ENCODE peak calls at places on chromosome 21, in nine cellular contexts. One of them, this sample, is unnamed.

GRCh38 chr21:44840771-44841170 is 22.9 kb upstream of the SUMO3 start:
- DNase-seq in uterus: no peak
- DNase-seq in Calu3: no peak
- DNase-seq in vagina: no peak
- DNase-seq in CD8-positive, alpha-beta T cell: no peak
- DNase-seq in sigmoid colon: no peak
- DNase-seq in WTC11: no peak
- DNase-seq in NB4: no peak
- DNase-seq in heart right ventricle: no peak
- DNase-seq in this sample: no peak

GRCh38 chr21:26001356-26001755 is 169.2 kb downstream of the APP start:
- DNase-seq in Calu3: no peak
- DNase-seq in sigmoid colon: no peak
- DNase-seq in CD8-positive, alpha-beta T cell: no peak
- DNase-seq in vagina: no peak
- DNase-seq in WTC11: no peak
- DNase-seq in heart right ventricle: no peak
- DNase-seq in NB4: no peak
- DNase-seq in uterus: no peak
- DNase-seq in this sample: no peak

GRCh38 chr21:35428489-35428888 is 379.4 kb upstream of the RUNX1 start:
- DNase-seq in CD8-positive, alpha-beta T cell: peak
- DNase-seq in uterus: no peak
- DNase-seq in Calu3: no peak
- DNase-seq in vagina: no peak
- DNase-seq in sigmoid colon: peak
- DNase-seq in NB4: no peak
- DNase-seq in WTC11: peak
- DNase-seq in heart right ventricle: peak
- DNase-seq in this sample: no peak

GRCh38 chr21:42002421-42002958 is 7.7 kb downstream of the ZBTB21 start:
- DNase-seq in Calu3: no peak
- DNase-seq in CD8-positive, alpha-beta T cell: peak
- DNase-seq in vagina: no peak
- DNase-seq in WTC11: no peak
- DNase-seq in heart right ventricle: no peak
- DNase-seq in uterus: no peak
- DNase-seq in NB4: no peak
- DNase-seq in sigmoid colon: no peak
- DNase-seq in this sample: no peak

GRCh38 chr21:36092676-36093075 is 22.9 kb downstream of the CBR1 start:
- DNase-seq in uterus: no peak
- DNase-seq in WTC11: no peak
- DNase-seq in vagina: no peak
- DNase-seq in Calu3: no peak
- DNase-seq in NB4: no peak
- DNase-seq in CD8-positive, alpha-beta T cell: no peak
- DNase-seq in sigmoid colon: no peak
- DNase-seq in heart right ventricle: no peak
- DNase-seq in this sample: no peak

GRCh38 chr21:15219866-15220265 is 155.1 kb upstream of the NRIP1 start:
- DNase-seq in vagina: no peak
- DNase-seq in NB4: no peak
- DNase-seq in sigmoid colon: no peak
- DNase-seq in Calu3: peak
- DNase-seq in CD8-positive, alpha-beta T cell: no peak
- DNase-seq in uterus: no peak
- DNase-seq in heart right ventricle: no peak
- DNase-seq in WTC11: no peak
- DNase-seq in this sample: no peak

GRCh38 chr21:46056450-46056903 is 41.4 kb upstream of the COL6A2 start:
- DNase-seq in sigmoid colon: peak
- DNase-seq in uterus: peak
- DNase-seq in Calu3: no peak
- DNase-seq in WTC11: no peak
- DNase-seq in vagina: peak
- DNase-seq in heart right ventricle: peak
- DNase-seq in CD8-positive, alpha-beta T cell: no peak
- DNase-seq in NB4: peak
- DNase-seq in this sample: no peak

GRCh38 chr21:42463861-42464515 is 32.0 kb downstream of the RSPH1 start:
- DNase-seq in CD8-positive, alpha-beta T cell: peak
- DNase-seq in heart right ventricle: no peak
- DNase-seq in uterus: no peak
- DNase-seq in NB4: peak
- DNase-seq in vagina: no peak
- DNase-seq in Calu3: peak
- DNase-seq in WTC11: peak
- DNase-seq in sigmoid colon: no peak
- DNase-seq in this sample: no peak

GRCh38 chr21:31218830-31219608 is 125.0 kb downstream of the TIAM1 start:
- DNase-seq in WTC11: no peak
- DNase-seq in heart right ventricle: peak
- DNase-seq in NB4: no peak
- DNase-seq in CD8-positive, alpha-beta T cell: no peak
- DNase-seq in Calu3: no peak
- DNase-seq in vagina: peak
- DNase-seq in sigmoid colon: no peak
- DNase-seq in uterus: peak
- DNase-seq in this sample: no peak

GRCh38 chr21:33428669-33429068 is 25.5 kb downstream of the IFNGR2 start:
- DNase-seq in vagina: no peak
- DNase-seq in sigmoid colon: no peak
- DNase-seq in NB4: no peak
- DNase-seq in uterus: no peak
- DNase-seq in CD8-positive, alpha-beta T cell: no peak
- DNase-seq in heart right ventricle: no peak
- DNase-seq in WTC11: no peak
- DNase-seq in Calu3: no peak
- DNase-seq in this sample: no peak

GRCh38 chr21:46137908-46138307 is 17.5 kb downstream of the FTCD start:
- DNase-seq in WTC11: no peak
- DNase-seq in sigmoid colon: no peak
- DNase-seq in vagina: no peak
- DNase-seq in NB4: no peak
- DNase-seq in CD8-positive, alpha-beta T cell: no peak
- DNase-seq in uterus: no peak
- DNase-seq in Calu3: no peak
- DNase-seq in heart right ventricle: no peak
- DNase-seq in this sample: no peak

GRCh38 chr21:46409641-46410406 is 48.9 kb upstream of the DIP2A start:
- DNase-seq in sigmoid colon: no peak
- DNase-seq in NB4: no peak
- DNase-seq in heart right ventricle: no peak
- DNase-seq in vagina: no peak
- DNase-seq in CD8-positive, alpha-beta T cell: no peak
- DNase-seq in Calu3: no peak
- DNase-seq in uterus: no peak
- DNase-seq in WTC11: no peak
- DNase-seq in this sample: no peak

GRCh38 chr21:39041815-39042214 is 141.4 kb downstream of the PSMG1 start:
- DNase-seq in uterus: no peak
- DNase-seq in sigmoid colon: peak
- DNase-seq in Calu3: no peak
- DNase-seq in heart right ventricle: no peak
- DNase-seq in CD8-positive, alpha-beta T cell: no peak
- DNase-seq in WTC11: no peak
- DNase-seq in vagina: no peak
- DNase-seq in NB4: no peak
- DNase-seq in this sample: no peak
- TF ChIP-seq CTCF in uterus: no peak
- TF ChIP-seq CTCF in sigmoid colon: no peak
- TF ChIP-seq CTCF in Calu3: no peak
- TF ChIP-seq CTCF in heart right ventricle: no peak
- TF ChIP-seq CTCF in CD8-positive, alpha-beta T cell: no peak
- TF ChIP-seq CTCF in WTC11: no peak
- TF ChIP-seq CTCF in vagina: no peak
- TF ChIP-seq CTCF in NB4: no peak
- TF ChIP-seq CTCF in this sample: no peak

GRCh38 chr21:21097425-21097824 is 99.2 kb downstream of the NCAM2 start:
- DNase-seq in Calu3: no peak
- DNase-seq in CD8-positive, alpha-beta T cell: no peak
- DNase-seq in NB4: no peak
- DNase-seq in vagina: no peak
- DNase-seq in uterus: no peak
- DNase-seq in WTC11: no peak
- DNase-seq in heart right ventricle: no peak
- DNase-seq in sigmoid colon: no peak
- DNase-seq in this sample: no peak

GRCh38 chr21:21103692-21104091 is 105.5 kb downstream of the NCAM2 start:
- DNase-seq in WTC11: no peak
- DNase-seq in Calu3: no peak
- DNase-seq in vagina: no peak
- DNase-seq in sigmoid colon: no peak
- DNase-seq in CD8-positive, alpha-beta T cell: no peak
- DNase-seq in heart right ventricle: no peak
- DNase-seq in uterus: no peak
- DNase-seq in NB4: no peak
- DNase-seq in this sample: no peak

GRCh38 chr21:21096956-21097355 is 98.7 kb downstream of the NCAM2 start:
- DNase-seq in NB4: no peak
- DNase-seq in WTC11: no peak
- DNase-seq in CD8-positive, alpha-beta T cell: no peak
- DNase-seq in uterus: no peak
- DNase-seq in Calu3: no peak
- DNase-seq in heart right ventricle: no peak
- DNase-seq in sigmoid colon: no peak
- DNase-seq in vagina: no peak
- DNase-seq in this sample: no peak

GRCh38 chr21:21102874-21103273 is 104.7 kb downstream of the NCAM2 start:
- DNase-seq in CD8-positive, alpha-beta T cell: no peak
- DNase-seq in sigmoid colon: no peak
- DNase-seq in heart right ventricle: no peak
- DNase-seq in vagina: no peak
- DNase-seq in NB4: no peak
- DNase-seq in uterus: no peak
- DNase-seq in Calu3: no peak
- DNase-seq in WTC11: no peak
- DNase-seq in this sample: no peak

DNA sequence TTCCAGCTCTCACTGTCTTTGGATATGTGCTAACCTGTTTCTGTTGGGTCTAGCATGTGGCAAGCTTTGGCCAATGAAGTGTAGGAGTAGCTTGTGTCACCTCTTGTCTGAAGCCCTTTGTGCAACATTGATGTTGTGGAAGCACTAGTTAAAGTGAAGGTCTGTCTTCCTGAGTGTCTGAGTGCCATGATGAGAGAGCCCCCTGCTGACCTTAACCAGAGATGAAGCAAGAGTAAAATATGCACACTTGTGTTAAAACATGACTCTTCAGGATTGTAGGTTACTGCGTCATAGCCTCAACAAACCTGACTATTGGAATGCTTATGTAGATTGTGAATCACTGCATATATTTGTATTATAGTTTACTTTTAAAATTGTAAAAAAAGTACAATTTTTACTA is 103.7 kb downstream of the NCAM2 start:
- DNase-seq in CD8-positive, alpha-beta T cell: no peak
- DNase-seq in uterus: no peak
- DNase-seq in heart right ventricle: no peak
- DNase-seq in vagina: no peak
- DNase-seq in WTC11: peak
- DNase-seq in Calu3: no peak
- DNase-seq in sigmoid colon: no peak
- DNase-seq in NB4: peak
- DNase-seq in this sample: no peak
- TF ChIP-seq CTCF in CD8-positive, alpha-beta T cell: no peak
- TF ChIP-seq CTCF in uterus: no peak
- TF ChIP-seq CTCF in heart right ventricle: peak
- TF ChIP-seq CTCF in vagina: no peak
- TF ChIP-seq CTCF in WTC11: no peak
- TF ChIP-seq CTCF in Calu3: no peak
- TF ChIP-seq CTCF in sigmoid colon: no peak
- TF ChIP-seq CTCF in NB4: peak
- TF ChIP-seq CTCF in this sample: no peak

DNA sequence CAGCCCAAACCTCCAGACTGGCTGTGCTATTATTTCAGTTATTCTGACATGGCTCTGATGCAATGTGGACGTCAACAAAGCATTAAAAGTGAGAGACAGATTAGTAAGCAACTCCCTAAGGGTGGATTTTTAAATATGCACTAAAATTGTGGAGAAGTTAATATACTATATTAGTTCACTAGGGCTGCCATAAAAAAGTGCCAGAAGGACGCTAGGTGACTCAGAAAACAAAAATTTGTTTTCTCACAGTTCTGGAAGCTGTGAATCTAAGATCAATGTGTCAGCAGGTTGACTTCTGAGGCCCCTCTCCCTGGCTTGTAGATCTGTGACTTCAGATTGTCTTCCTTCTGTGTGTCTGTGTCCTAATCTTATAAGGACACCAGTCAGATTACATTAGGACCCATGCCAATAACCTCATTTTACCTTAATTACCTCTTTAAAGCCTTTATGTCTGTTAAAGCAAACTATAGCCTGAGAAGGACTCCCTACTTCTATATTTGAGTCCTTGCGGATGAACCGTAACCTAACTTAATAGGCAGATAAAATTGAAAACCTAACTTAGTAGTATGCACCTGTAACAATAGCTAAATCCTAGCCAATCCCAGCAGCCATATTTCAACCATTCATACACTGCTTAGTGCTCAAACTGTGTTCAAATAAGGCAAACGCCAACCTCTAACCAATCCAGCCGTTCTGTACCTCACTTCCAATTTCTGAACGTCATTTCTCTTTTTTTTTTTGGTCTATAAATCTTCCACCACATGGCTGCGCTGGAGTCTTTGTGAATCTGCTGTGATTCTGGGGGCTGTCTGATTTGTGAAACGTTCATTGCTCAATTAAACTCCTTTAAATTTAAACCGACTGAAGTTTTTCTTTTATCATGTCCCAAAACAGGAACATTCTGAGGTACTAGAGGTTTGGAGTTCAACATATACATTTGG is 65.9 kb upstream of the BACH1 start:
- DNase-seq in Calu3: no peak
- DNase-seq in heart right ventricle: no peak
- DNase-seq in CD8-positive, alpha-beta T cell: no peak
- DNase-seq in sigmoid colon: no peak
- DNase-seq in WTC11: no peak
- DNase-seq in uterus: no peak
- DNase-seq in NB4: peak
- DNase-seq in vagina: no peak
- DNase-seq in this sample: no peak
- TF ChIP-seq CTCF in Calu3: no peak
- TF ChIP-seq CTCF in heart right ventricle: peak
- TF ChIP-seq CTCF in CD8-positive, alpha-beta T cell: no peak
- TF ChIP-seq CTCF in sigmoid colon: no peak
- TF ChIP-seq CTCF in WTC11: no peak
- TF ChIP-seq CTCF in uterus: no peak
- TF ChIP-seq CTCF in NB4: no peak
- TF ChIP-seq CTCF in vagina: no peak
- TF ChIP-seq CTCF in this sample: no peak

DNA sequence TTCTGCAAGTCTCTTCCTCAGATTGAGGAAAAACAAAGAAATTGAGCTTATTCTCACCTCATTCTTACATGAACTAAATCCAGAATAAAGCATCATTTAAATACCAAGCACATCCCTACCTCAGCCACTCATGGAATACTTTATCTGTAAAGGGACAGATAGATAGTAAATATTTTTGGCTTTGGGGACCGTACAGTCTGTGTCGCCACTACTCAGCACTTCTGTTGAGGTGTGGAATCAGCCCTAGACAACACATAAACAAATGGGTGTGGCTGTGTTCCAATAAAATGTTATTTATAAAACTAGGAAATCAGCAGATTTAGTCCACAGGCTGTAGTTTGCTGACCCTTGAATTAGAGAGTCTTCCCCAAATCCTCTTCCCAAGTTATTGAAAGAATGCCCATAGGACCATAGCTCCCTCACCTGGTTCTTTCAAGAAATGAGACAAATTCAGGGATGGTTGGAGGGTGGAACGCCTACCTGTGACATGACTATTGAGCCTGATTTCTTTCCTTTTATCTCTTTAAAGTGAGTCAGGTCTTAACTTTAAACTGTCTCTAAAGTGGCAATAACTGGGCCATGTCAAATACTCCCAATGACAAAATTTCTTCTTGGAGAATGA is 878.5 kb downstream of the USP25 start:
- DNase-seq in CD8-positive, alpha-beta T cell: no peak
- DNase-seq in uterus: no peak
- DNase-seq in vagina: no peak
- DNase-seq in WTC11: no peak
- DNase-seq in heart right ventricle: no peak
- DNase-seq in NB4: no peak
- DNase-seq in Calu3: no peak
- DNase-seq in sigmoid colon: no peak
- DNase-seq in this sample: no peak
- TF ChIP-seq CTCF in CD8-positive, alpha-beta T cell: no peak
- TF ChIP-seq CTCF in uterus: no peak
- TF ChIP-seq CTCF in vagina: no peak
- TF ChIP-seq CTCF in WTC11: no peak
- TF ChIP-seq CTCF in heart right ventricle: peak
- TF ChIP-seq CTCF in NB4: no peak
- TF ChIP-seq CTCF in Calu3: no peak
- TF ChIP-seq CTCF in sigmoid colon: no peak
- TF ChIP-seq CTCF in this sample: no peak

This sample was measured in mesothelial cell of epicardium.